ENCODE peak calls at places on chromosomes 7 and 10, in four cellular contexts. M is HCT116, V is OCI-LY7, R is PC-3. K is an unnamed sample.

GRCh38 chr7:114086491-114086905 is 167.7 kb upstream of the PPP1R3A start:
- DNase-seq in M (no peak), R (no peak), V (no peak), K (no peak)

GRCh38 chr10:112813866-112814596 is 136.0 kb upstream of the TCF7L2 start:
- DNase-seq in R (no peak), M (no peak), V (no peak), K (no peak)

GRCh38 chr10:12797471-12798262 is 203.8 kb downstream of the CCDC3 start:
- DNase-seq in V (no peak), M (no peak), R (no peak), K (no peak)

GRCh38 chr10:123135415-123136141 is at the start of gene HMX3:
- DNase-seq in V (no peak), R (no peak), M (no peak), K (peak; percentile 57)

GRCh38 chr7:75727881-75728592 is 10.7 kb downstream of the HIP1 start:
- DNase-seq in R (peak; percentile 92), M (peak; percentile 77), V (peak; percentile 53), K (no peak)

GRCh38 chr7:82595176-82595575 is 151.6 kb upstream of the CACNA2D1 start:
- DNase-seq in R (no peak), M (no peak), V (no peak), K (no peak)

GRCh38 chr10:1947464-1948043 is 210.2 kb upstream of the ADARB2 start:
- DNase-seq in V (no peak), R (no peak), M (no peak), K (no peak)

GRCh38 chr7:25409897-25410635 is 181.8 kb upstream of the NPVF start:
- DNase-seq in V (no peak), R (no peak), M (no peak), K (no peak)

GRCh38 chr7:116041615-116042014 is 11.1 kb upstream of the TFEC start:
- DNase-seq in R (no peak), M (no peak), V (no peak), K (no peak)

GRCh38 chr7:157734926-157735640 is 398.3 kb downstream of the DNAJB6 start:
- DNase-seq in M (no peak), R (no peak), V (no peak), K (no peak)

GRCh38 chr10:124005091-124005490 is 88.3 kb downstream of the CHST15 start:
- DNase-seq in R (no peak), V (no peak), M (no peak), K (peak; percentile 3)

GRCh38 chr10:91077549-91078017 is 142.9 kb upstream of the PCGF5 start:
- DNase-seq in M (no peak), V (no peak), R (peak; percentile 19), K (peak; percentile 68)

GRCh38 chr10:88314362-88314761 is 268.8 kb downstream of the RNLS start:
- DNase-seq in R (no peak), M (no peak), V (no peak), K (no peak)

GRCh38 chr10:70341016-70341415 is 41.4 kb downstream of the LRRC20 start:
- DNase-seq in V (no peak), M (no peak), R (no peak), K (no peak)

GRCh38 chr10:14635049-14635710 is 139.5 kb downstream of the FAM107B start:
- DNase-seq in R (no peak), V (no peak), M (no peak), K (no peak)

GRCh38 chr10:97713828-97714400 is 384 bp downstream of the MARVELD1 start:
- DNase-seq in R (peak; percentile 52), V (peak; percentile 70), M (no peak), K (peak; percentile 86)

GRCh38 chr10:33412261-33413092 is 78.0 kb upstream of the NRP1 start:
- DNase-seq in V (no peak), M (no peak), R (peak; percentile 85), K (no peak)

DNA sequence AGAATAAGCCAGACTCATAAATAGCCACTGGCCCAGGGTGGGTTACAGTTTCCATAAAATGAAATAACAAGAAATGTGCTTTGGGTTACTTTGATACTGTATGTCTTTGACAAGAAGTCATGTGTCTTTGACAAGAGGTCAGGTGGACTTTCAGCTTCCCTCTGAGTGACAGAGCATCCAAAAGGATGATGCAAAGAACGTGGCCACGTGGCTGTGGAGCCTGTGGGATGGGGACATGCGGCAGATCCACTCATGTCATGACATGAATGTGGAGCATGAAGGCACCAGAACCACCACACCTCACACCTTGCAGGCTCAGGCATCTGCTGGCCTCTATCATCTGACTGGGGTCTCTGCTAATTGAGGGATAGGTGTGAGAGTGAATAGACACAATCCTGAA is 37.1 kb upstream of the CUX1 start:
- DNase-seq in V (no peak), M (no peak), R (no peak), K (no peak)
- TF ChIP-seq EZH2phosphoT487 in V (no peak), M (no peak), R (no peak), K (no peak)

GRCh38 chr7:141126107-141126506 is 52.2 kb downstream of the TMEM178B start:
- DNase-seq in R (no peak), V (no peak), M (no peak), K (no peak)
- TF ChIP-seq EZH2phosphoT487 in R (no peak), V (no peak), M (no peak), K (no peak)

DNA sequence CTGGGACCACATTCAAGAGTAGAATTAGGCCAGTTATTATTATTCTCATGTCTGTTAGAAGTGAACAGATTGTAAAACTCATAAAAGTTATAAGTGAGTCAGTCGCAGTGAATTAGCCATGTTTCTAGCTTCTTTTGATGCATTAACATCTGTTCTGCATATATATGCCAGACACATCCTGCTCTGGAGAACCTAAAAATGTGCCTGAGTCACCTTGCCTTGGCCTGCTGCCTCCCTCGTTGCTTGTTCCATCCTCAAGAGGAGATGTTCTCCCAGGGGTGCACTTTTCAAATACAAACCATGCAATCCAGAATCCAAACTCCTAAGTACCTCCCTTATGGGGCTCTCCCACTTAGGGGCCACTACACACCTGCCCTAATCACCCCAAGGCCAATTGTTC is 14.8 kb downstream of the TSPAN12 start:
- DNase-seq in R (no peak), V (no peak), M (no peak), K (no peak)
- TF ChIP-seq EZH2phosphoT487 in R (no peak), V (no peak), M (no peak), K (no peak)

DNA sequence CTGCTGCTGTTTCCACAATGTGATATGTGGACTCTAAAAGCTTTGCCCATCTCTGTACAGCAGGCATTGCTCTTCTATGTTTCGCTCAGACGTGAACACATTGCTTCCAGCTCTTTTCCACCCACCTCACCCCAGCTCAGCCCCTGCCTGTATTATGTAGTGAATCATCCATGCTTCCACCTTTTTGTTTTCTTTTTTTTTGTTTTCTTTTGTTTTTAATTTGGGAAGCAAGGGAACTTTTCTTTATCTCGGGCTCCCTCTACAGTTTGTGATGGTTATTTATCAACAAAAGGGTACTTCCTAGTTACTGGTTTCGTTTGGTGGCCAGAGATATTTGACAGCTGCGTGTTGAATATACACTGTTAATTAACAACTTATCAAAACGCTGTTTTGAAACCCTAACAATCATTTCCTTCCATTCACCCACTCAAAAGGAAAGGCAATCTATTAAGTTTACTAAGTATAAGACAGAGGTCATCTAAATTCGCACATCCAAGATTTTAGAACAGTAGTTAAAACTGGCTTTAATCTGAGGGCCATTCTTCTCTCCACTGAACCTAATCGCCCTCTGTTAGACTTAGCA is 127.9 kb upstream of the STK17A start:
- DNase-seq in R (peak; percentile 66), M (peak; percentile 19), V (peak; percentile 46), K (peak; percentile 70)
- TF ChIP-seq EZH2phosphoT487 in R (no peak), M (no peak), V (no peak), K (no peak)

GRCh38 chr10:73210395-73211105 is 36.5 kb downstream of the DNAJC9 start:
- DNase-seq in V (no peak), M (no peak), R (no peak), K (no peak)

GRCh38 chr10:73206385-73206784 is 38.5 kb downstream of the FAM149B1 start:
- DNase-seq in V (no peak), M (no peak), R (no peak), K (no peak)

GRCh38 chr10:73211106-73211811 is 35.8 kb downstream of the DNAJC9 start:
- DNase-seq in M (no peak), V (no peak), R (no peak), K (no peak)

GRCh38 chr10:73207883-73208282 is 39.2 kb downstream of the DNAJC9 start:
- DNase-seq in V (no peak), M (no peak), R (no peak), K (no peak)

GRCh38 chr10:73209705-73210104 is 37.4 kb downstream of the DNAJC9 start:
- DNase-seq in R (peak; percentile 81), V (no peak), M (no peak), K (no peak)
- TF ChIP-seq EZH2phosphoT487 in R (no peak), V (no peak), M (no peak), K (no peak)

GRCh38 chr10:85225311-85225710 is 896.9 kb downstream of the CCSER2 start:
- DNase-seq in M (no peak), R (no peak), V (no peak), K (no peak)

GRCh38 chr10:85228726-85229125 is 900.3 kb downstream of the CCSER2 start:
- DNase-seq in R (no peak), M (no peak), V (no peak), K (no peak)

GRCh38 chr10:85222300-85222699 is 893.9 kb downstream of the CCSER2 start:
- DNase-seq in R (no peak), V (no peak), M (no peak), K (no peak)

GRCh38 chr10:85224366-85224960 is 896.1 kb downstream of the CCSER2 start:
- DNase-seq in V (no peak), R (no peak), M (no peak), K (no peak)
- TF ChIP-seq EZH2phosphoT487 in V (no peak), R (no peak), M (no peak), K (no peak)

DNA sequence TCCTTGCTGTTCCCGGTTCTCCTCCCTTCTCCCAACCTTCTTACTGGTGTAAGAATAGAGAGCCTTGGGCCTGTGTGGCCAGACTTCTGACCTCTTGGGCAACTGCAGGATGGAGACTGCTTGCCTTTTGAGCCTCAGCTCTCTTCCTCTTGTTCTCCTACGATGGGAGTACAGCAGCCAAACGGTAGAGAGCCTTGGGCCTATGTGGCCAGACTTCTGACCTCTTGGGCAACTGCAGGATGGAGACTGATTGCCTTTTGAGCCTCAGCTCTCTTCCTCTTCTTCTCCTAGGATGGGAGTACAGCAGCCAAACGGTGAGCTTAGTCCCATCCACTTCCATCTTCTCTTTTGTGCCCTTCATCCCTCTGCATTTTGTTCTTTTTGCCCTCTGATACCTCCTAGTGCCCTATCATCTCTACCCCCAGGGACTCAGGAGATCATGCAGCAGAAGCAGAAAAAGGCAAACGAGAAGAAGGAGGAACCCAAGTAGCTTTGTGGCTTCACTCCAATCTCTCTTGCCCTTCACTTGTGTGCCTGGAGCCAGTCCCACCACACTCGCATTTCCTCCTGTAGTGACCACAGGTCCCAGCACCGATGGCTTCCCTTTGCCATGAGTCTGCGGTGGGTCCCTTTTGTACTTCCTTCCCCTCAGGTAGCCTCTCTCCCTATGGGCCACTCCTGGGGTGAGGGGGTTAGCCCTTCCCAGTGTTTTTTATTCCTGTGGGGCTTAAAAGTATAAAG is 15.3 kb downstream of the SLC25A13 start:
- DNase-seq in R (no peak), V (no peak), M (no peak), K (no peak)
- TF ChIP-seq EZH2phosphoT487 in R (no peak), V (no peak), M (no peak), K (no peak)